ENCODE peak calls at places on chromosomes 4 and X, in five cellular contexts. J is SK-N-SH, G is fibroblast of lung, B is GM23338, X is astrocyte. D is an unnamed sample.

GRCh38 chr4:14345356-14345775 is 656.9 kb upstream of the CPEB2 start:
- DNase-seq in J (no peak), X (peak; percentile 48), B (no peak), G (peak; percentile 59), D (no peak)

GRCh38 chr4:77065382-77065781 is 10.4 kb downstream of the CCNI start:
- DNase-seq in G (peak; percentile 74), B (no peak), X (peak; percentile 67), J (no peak), D (no peak)

GRCh38 chr4:184443318-184443717 is 31.0 kb downstream of the IRF2 start:
- DNase-seq in X (no peak), G (no peak), J (no peak), B (no peak), D (no peak)

GRCh38 chr4:162285753-162286152 is 122.0 kb upstream of the FSTL5 start:
- DNase-seq in B (no peak), X (no peak), J (no peak), G (no peak), D (no peak)

GRCh38 chr4:42331914-42332368 is 65.3 kb upstream of the SHISA3 start:
- DNase-seq in B (no peak), J (no peak), G (peak; percentile 24), X (peak; percentile 11), D (no peak)

GRCh38 chr4:26819026-26819425 is 41.6 kb upstream of the STIM2 start:
- DNase-seq in G (no peak), B (peak; percentile 68), J (no peak), X (no peak), D (no peak)

GRCh38 chrX:41382699-41383645 is 49.0 kb downstream of the DDX3X start:
- DNase-seq in J (no peak), X (peak; percentile 22), G (peak; percentile 33), B (peak; percentile 11), D (peak; percentile 21)

GRCh38 chr4:153058668-153059060 is 122.5 kb downstream of the FHDC1 start:
- DNase-seq in J (no peak), X (no peak), B (no peak), G (no peak), D (no peak)

GRCh38 chr4:127997534-127998388 is 32.6 kb downstream of the ABHD18 start:
- DNase-seq in J (no peak), B (peak; percentile 61), G (peak; percentile 68), X (peak; percentile 56), D (no peak)

GRCh38 chr4:6198768-6199343 is 1.5 kb downstream of the JAKMIP1 start:
- DNase-seq in X (no peak), J (peak; percentile 89), G (peak; percentile 11), B (peak; percentile 83), D (no peak)

GRCh38 chr4:11765849-11766453 is 337.3 kb upstream of the HS3ST1 start:
- DNase-seq in J (peak; percentile 26), B (peak; percentile 78), G (peak; percentile 32), X (peak; percentile 21), D (peak; percentile 37)

GRCh38 chr4:83282049-83282535 is 2.5 kb downstream of the COQ2 start:
- DNase-seq in G (peak; percentile 39), J (peak; percentile 44), X (peak; percentile 15), B (peak; percentile 64), D (peak; percentile 13)

GRCh38 chr4:153804742-153805141 is 15.9 kb upstream of the SFRP2 start:
- DNase-seq in G (no peak), X (no peak), B (no peak), J (no peak), D (no peak)

GRCh38 chrX:106159861-106160282 is 8.2 kb upstream of the PWWP3B start:
- DNase-seq in X (no peak), J (no peak), G (no peak), B (no peak), D (no peak)

GRCh38 chr4:48777739-48778138 is 2.3 kb downstream of the FRYL start:
- DNase-seq in B (no peak), J (no peak), X (no peak), G (no peak), D (no peak)

GRCh38 chrX:10070714-10071436 is 85.9 kb upstream of the CLCN4 start:
- DNase-seq in J (no peak), X (no peak), B (no peak), G (no peak), D (no peak)

GRCh38 chrX:18887821-18888205 is 96.1 kb downstream of the PHKA2 start:
- DNase-seq in G (no peak), J (no peak), X (no peak), B (no peak), D (no peak)

GRCh38 chr4:28225005-28225404 is 1364.4 kb downstream of the STIM2 start:
- DNase-seq in G (peak; percentile 27), J (no peak), X (peak; percentile 9), B (peak; percentile 75), D (no peak)

GRCh38 chrX:43560247-43560946 is 95.7 kb upstream of the MAOA start:
- DNase-seq in J (no peak), B (no peak), X (no peak), G (no peak), D (no peak)

GRCh38 chrX:69150294-69150960 is 14.8 kb downstream of the PJA1 start:
- DNase-seq in B (peak; percentile 28), J (peak; percentile 15), X (no peak), G (no peak), D (peak; percentile 93)

GRCh38 chrX:15336023-15336413 is 695 bp upstream of the PIGA start:
- DNase-seq in X (peak; percentile 68), G (peak; percentile 69), B (peak; percentile 57), J (peak; percentile 44), D (peak; percentile 35)

GRCh38 chrX:47218280-47218919 is at the start of gene CDK16:
- DNase-seq in G (peak; percentile 83), B (peak; percentile 53), X (peak; percentile 73), J (peak; percentile 96), D (peak; percentile 49)

GRCh38 chrX:47217121-47217851 is 1.2 kb upstream of the CDK16 start:
- DNase-seq in B (peak; percentile 37), J (peak; percentile 49), G (peak; percentile 69), X (peak; percentile 59), D (peak; percentile 68)

GRCh38 chrX:47221756-47222155 is 3.3 kb downstream of the CDK16 start:
- DNase-seq in B (no peak), X (no peak), G (no peak), J (no peak), D (no peak)

GRCh38 chrX:47217852-47218279 is 615 bp upstream of the CDK16 start:
- DNase-seq in X (peak; percentile 97), B (peak; percentile 96), J (peak; percentile 95), G (peak; percentile 99), D (peak; percentile 86)

DNA sequence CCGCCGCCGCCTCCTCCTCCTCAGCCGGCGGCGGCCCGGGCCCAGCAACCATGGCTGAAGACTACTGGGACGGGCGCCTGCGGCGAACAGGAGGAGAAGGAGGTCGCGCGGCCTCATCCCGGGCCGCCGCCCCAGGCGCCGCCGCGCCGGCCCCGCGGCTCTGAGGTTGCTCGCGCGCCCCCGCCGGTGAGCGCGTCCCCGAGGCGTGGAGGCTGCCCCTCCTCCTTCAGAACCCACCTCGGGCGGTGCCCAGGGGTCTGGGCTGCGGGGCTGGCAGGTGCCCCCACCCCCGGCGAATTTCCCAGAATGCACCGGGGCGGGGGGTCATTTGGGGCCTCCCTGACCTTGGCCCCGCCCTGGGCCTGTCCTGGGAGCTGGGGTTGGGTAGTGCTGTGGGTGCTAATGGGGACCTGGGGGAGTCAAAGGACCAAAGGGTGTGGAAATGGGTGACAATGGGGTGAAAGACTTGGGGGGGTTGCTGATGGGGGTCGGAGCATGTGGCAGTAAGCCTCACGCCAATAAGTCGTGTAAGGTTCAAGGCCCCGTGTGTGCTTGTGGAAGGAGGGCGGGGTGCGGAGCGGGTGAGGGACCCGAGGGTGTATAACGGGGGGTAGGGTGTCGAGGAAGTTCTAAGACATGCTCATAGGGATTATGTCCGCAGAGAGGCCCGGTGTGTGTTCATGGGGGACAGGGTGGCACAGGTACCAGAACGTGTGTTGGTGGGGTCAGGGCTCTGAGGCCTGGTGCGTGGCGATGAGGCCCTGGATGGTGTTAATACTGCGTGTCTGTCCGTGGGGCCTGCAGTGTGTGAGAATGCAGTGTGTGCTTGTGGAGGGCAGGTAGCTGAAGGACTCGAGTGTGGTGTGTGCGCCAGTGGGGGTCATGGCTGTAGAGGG is 687 bp downstream of the CDK16 start:
- DNase-seq in G (no peak), J (peak; percentile 71), X (no peak), B (peak; percentile 48), D (no peak)
- H3K36me3 ChIP-seq in G (peaks cover 19% of the 10 kb centered on the region), J (peaks cover 13% of the 10 kb centered on the region), X (peaks cover 9% of the 10 kb centered on the region), B (no peaks in the 10 kb centered on the region), D (no peaks in the 10 kb centered on the region)

DNA sequence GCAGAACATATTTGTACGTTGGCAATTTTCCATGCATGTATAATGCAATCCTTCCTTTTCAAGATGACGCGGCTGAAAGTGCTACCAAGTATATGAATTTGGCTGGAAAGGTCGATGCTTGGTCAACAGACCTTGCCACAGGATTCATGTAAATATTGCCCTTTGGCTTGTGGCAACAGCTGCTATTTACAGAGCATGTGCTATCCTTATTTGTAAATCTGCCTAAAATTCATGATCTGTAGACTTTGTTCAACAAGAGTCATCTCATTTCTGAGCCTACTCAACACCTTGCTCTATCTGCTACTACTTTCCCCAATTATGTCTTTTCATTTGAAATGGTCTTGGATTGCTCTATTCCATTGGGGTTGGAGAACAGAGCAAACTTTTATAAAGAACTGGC is 1.9 kb upstream of the SMARCA1 start:
- DNase-seq in B (no peak), X (no peak), G (no peak), J (no peak), D (no peak)
- H3K4me2 ChIP-seq in B (no peak overlapping the region), X (no peak overlapping the region), G (no peak overlapping the region), J (no peak overlapping the region), D (no peak overlapping the region)

GRCh38 chr4:182560358-182560757 is 317.2 kb downstream of the TENM3 start:
- DNase-seq in B (peak; percentile 96), X (peak; percentile 65), J (no peak), G (peak; percentile 77), D (no peak)
- TF ChIP-seq CTCF in B (no peak), X (peak; percentile 19), J (no peak), G (no peak), D (no peak)

DNA sequence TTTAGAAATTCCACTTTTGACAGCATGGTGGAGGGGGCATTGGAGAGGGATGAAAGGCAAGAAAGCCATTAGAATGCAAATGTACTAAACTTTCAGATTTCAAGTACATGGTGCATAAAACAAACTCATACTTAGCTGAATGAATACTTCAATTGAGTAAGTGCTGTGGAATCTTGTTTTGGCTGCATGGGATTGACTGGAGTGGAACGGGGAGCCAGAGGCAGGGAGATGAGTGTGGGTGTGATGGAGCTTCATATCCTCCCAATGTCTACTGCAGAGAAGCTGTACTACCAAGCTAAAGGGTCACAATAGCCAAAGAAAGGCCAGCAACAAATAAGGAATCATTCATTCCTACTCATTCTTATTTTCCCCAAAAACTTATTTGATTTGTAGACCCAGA is 52.3 kb downstream of the USP46 start:
- DNase-seq in J (no peak), G (peak; percentile 66), B (no peak), X (peak; percentile 45), D (no peak)
- H3K36me3 ChIP-seq in J (peaks cover 23% of the 10 kb centered on the region), G (peaks cover 1% of the 10 kb centered on the region), B (peaks cover 15% of the 10 kb centered on the region), X (peaks cover 3% of the 10 kb centered on the region), D (no peaks in the 10 kb centered on the region)

GRCh38 chr4:38980903-38981676 is 51.1 kb downstream of the TMEM156 start:
- DNase-seq in G (peak; percentile 84), J (peak; percentile 35), X (peak; percentile 76), B (no peak), D (no peak)
- H3K4me2 ChIP-seq in G (peak overlapping the region; percentile 63), J (peak overlapping the region; percentile 13), X (peak overlapping the region; percentile 41), B (no peak overlapping the region), D (no peak overlapping the region)